ENCODE peak calls at places on chromosomes 11 and 22, in six cellular contexts. J, C, W, L, O and P are unnamed samples.
A peak's percentile ranks its signal among the peaks of the same experiment; 100 is the strongest.

GRCh38 chr11:55571828-55572227 is at the start of gene OR4C16:
- DNase-seq in J (no peak), C (no peak), W (no peak), L (no peak), O (no peak), P (no peak)

GRCh38 chr11:34495724-34496377 is 17.7 kb downstream of the ELF5 start:
- DNase-seq in J (peak; percentile 43), C (no peak), W (no peak), L (no peak), O (no peak), P (no peak)

GRCh38 chr11:1866226-1866625 is 13.3 kb downstream of the LSP1 start:
- DNase-seq in J (peak; percentile 29), C (no peak), W (no peak), L (no peak), O (peak; percentile 9), P (no peak)

GRCh38 chr11:70627219-70627618 is 228.9 kb downstream of the CTTN start:
- DNase-seq in J (no peak), C (no peak), W (no peak), L (peak; percentile 65), O (no peak), P (no peak)

GRCh38 chr11:60193687-60194433 is 11.0 kb upstream of the MS4A6A start:
- DNase-seq in J (peak; percentile 44), C (no peak), W (peak; percentile 41), L (peak; percentile 54), O (no peak), P (no peak)

GRCh38 chr11:62004473-62004872 is 37.0 kb upstream of the FTH1 start:
- DNase-seq in J (peak; percentile 67), C (peak; percentile 21), W (no peak), L (peak; percentile 33), O (peak; percentile 47), P (no peak)

GRCh38 chr11:32316232-32316631 is 119.1 kb downstream of the WT1 start:
- DNase-seq in J (no peak), C (no peak), W (no peak), L (no peak), O (no peak), P (no peak)

GRCh38 chr11:85930879-85931366 is 75.7 kb downstream of the CCDC83 start:
- DNase-seq in J (no peak), C (no peak), W (no peak), L (no peak), O (no peak), P (no peak)

GRCh38 chr22:30989473-30989872 is 20.4 kb downstream of the TUG1 start:
- DNase-seq in J (no peak), C (no peak), W (no peak), L (no peak), O (no peak), P (no peak)

GRCh38 chr11:75782540-75783263 is 14.1 kb downstream of the DGAT2 start:
- DNase-seq in J (no peak), C (no peak), W (no peak), L (no peak), O (no peak), P (no peak)

GRCh38 chr11:102177974-102178631 is 67.9 kb downstream of the YAP1 start:
- DNase-seq in J (no peak), C (no peak), W (no peak), L (no peak), O (no peak), P (no peak)

GRCh38 chr22:42313204-42313603 is 42.8 kb upstream of the TCF20 start:
- DNase-seq in J (no peak), C (no peak), W (no peak), L (no peak), O (no peak), P (no peak)

GRCh38 chr22:27674524-27674923 is 127.0 kb downstream of the MN1 start:
- DNase-seq in J (no peak), C (no peak), W (no peak), L (no peak), O (no peak), P (no peak)
- H3K27ac ChIP-seq in J (no peak overlapping the region), C (no peak overlapping the region), W (no peak overlapping the region), L (no peak overlapping the region), O (peak overlapping the region; percentile 74), P (peak overlapping the region; percentile 36)

GRCh38 chr11:44960200-44960845 is 9.6 kb upstream of the TP53I11 start:
- DNase-seq in J (no peak), C (no peak), W (no peak), L (no peak), O (no peak), P (no peak)
- H3K27ac ChIP-seq in J (no peak overlapping the region), C (no peak overlapping the region), W (no peak overlapping the region), L (no peak overlapping the region), O (no peak overlapping the region), P (no peak overlapping the region)

GRCh38 chr11:130400793-130401483 is 27.5 kb downstream of the ADAMTS8 start:
- DNase-seq in J (no peak), C (no peak), W (no peak), L (no peak), O (no peak), P (no peak)

GRCh38 chr11:130403967-130404366 is 24.4 kb downstream of the ADAMTS8 start:
- DNase-seq in J (no peak), C (no peak), W (no peak), L (no peak), O (no peak), P (no peak)

GRCh38 chr11:130405428-130405827 is 23.0 kb downstream of the ADAMTS8 start:
- DNase-seq in J (no peak), C (no peak), W (no peak), L (no peak), O (no peak), P (no peak)

GRCh38 chr11:130404727-130405126 is 23.7 kb downstream of the ADAMTS8 start:
- DNase-seq in J (no peak), C (no peak), W (no peak), L (no peak), O (no peak), P (no peak)

DNA sequence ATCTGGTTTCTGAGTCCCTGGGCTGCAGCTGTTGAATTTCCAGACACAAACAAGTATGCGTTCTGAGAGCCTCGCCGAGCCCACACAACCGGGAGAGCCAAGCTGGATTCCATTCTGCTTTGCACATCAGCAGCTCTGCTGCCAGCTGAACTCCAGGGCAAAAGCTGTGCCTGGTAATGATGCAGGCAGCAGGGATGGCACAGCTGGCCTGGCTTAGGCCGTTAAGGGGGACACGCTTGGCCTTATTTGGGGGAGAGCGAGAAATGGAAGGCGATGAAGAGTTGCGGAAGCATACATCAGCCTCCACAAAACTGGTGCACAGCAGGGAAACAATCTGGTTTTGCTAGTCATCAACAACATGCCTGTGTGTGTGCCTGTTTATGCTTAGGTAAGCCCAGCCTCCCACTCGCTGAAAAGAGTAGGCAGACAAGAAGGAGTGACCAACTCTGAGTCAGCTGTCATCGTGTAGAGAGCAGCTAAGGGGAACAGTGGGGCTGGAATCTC is 25.1 kb downstream of the ADAMTS8 start:
- DNase-seq in J (peak; percentile 75), C (peak; percentile 50), W (no peak), L (peak; percentile 44), O (peak; percentile 49), P (no peak)
- H3K27ac ChIP-seq in J (peak overlapping the region; percentile 70), C (peak overlapping the region; percentile 56), W (no peak overlapping the region), L (peak overlapping the region; percentile 77), O (peak overlapping the region; percentile 54), P (peak overlapping the region; percentile 77)

GRCh38 chr22:48088926-48089536 is 1326.6 kb downstream of the TBC1D22A start:
- DNase-seq in J (no peak), C (no peak), W (no peak), L (no peak), O (no peak), P (no peak)
- H3K27ac ChIP-seq in J (no peak overlapping the region), C (no peak overlapping the region), W (no peak overlapping the region), L (no peak overlapping the region), O (no peak overlapping the region), P (no peak overlapping the region)

DNA sequence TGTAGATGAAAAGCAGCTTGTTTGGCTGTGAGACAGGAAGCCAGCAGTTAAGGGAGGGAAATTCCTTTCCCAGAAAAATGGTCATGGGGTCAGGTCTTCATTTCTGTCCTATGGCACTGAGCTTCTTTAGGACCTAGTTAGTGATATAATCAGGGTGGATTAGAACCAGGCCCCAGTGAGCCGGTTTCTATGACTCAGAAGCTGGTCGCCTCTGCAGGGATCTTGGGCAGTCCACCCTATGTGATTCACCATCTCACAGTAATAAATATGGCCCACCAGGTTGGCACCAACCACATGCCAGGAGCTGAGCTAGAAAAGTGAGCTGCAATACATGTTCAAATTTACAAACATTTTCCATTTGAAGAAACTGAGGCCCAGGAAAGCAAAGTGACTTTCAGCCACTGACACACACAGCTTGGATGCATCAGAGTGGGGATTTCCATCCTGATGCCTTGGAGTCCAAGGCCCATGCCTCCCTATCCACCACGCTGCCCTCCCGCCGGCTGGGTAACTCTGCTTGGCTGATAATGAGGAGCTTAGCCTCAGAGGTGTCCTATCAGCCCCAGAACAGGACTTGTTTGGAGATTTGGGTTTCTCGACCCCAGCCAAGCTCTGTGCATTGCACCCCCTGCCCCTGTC is 42.0 kb downstream of the CD82 start:
- DNase-seq in J (peak; percentile 25), C (no peak), W (no peak), L (no peak), O (no peak), P (no peak)
- H3K27ac ChIP-seq in J (no peak overlapping the region), C (no peak overlapping the region), W (no peak overlapping the region), L (peak overlapping the region; percentile 1), O (no peak overlapping the region), P (no peak overlapping the region)

DNA sequence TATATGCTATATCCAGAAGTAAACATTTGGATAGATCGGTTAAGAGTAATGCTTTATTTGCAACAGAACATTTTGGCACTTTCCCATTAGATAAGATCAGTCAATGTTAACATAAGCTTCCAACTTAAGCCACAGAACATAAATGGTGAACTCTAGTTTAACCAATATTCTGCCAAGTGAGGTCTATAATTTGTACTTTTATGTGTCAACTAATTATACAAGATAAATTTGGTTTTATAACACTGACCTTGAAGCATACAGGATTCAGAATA is 23.5 kb upstream of the BLID start:
- DNase-seq in J (no peak), C (no peak), W (no peak), L (no peak), O (no peak), P (no peak)
- H3K27ac ChIP-seq in J (no peak overlapping the region), C (no peak overlapping the region), W (no peak overlapping the region), L (no peak overlapping the region), O (no peak overlapping the region), P (no peak overlapping the region)

DNA sequence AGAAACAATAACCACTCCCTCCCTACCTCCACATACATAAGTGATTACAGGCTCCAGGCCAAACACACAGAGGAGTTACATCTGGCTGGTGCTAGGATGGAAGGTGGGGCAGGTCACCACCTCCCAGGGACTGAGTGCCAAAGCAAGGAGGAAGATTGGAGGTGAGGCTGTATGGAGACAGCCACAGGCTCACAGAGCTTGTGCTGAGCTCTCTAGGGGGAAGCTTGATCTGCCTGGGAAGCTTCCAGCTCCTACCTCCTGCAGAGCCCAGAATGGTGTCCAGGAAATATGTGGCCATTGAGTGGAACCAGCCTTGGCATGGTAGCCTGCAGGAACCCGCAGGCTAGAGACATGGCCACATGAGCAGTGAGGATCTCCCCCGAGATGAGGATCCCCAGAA is 3.6 kb upstream of the MED15 start:
- DNase-seq in J (no peak), C (no peak), W (no peak), L (peak; percentile 74), O (no peak), P (no peak)
- H3K27ac ChIP-seq in J (no peak overlapping the region), C (no peak overlapping the region), W (no peak overlapping the region), L (peak overlapping the region; percentile 85), O (no peak overlapping the region), P (no peak overlapping the region)

DNA sequence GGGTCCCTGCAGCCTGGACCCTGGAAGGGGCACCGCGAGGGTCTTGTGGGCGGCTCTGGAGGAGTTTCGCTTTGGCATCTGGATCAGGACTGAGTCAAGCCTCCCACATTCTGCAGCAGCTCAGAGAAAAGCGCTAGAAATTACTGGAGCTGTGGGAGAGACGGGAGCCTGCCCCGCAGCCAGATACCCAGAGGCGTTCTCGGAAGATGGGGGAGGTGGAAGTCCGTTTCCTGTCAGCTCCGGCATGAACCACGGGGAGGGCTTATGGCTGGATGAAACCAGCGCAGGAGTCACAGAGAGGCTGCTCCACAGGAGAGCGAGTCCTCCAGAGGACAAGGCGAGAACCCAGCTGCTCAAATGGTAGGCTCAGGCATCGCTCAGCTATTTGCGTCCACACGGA is 379.3 kb downstream of the OPCML start:
- DNase-seq in J (no peak), C (no peak), W (no peak), L (no peak), O (no peak), P (no peak)
- H3K27ac ChIP-seq in J (no peak overlapping the region), C (no peak overlapping the region), W (no peak overlapping the region), L (no peak overlapping the region), O (no peak overlapping the region), P (no peak overlapping the region)